ENCODE peak calls at places on chromosomes 1 and 21, in six cellular contexts. One of them, this sample, is unnamed.

GRCh38 chr1:33548319-33548718 is 75.9 kb downstream of the ZSCAN20 start:
- DNase-seq in adrenal gland: no peak
- DNase-seq in mesenchymal stem cell: no peak
- DNase-seq in aorta: no peak
- DNase-seq in tibial nerve: no peak
- DNase-seq in psoas muscle: no peak
- DNase-seq in this sample: no peak

GRCh38 chr1:109832935-109833334 is 69.2 kb upstream of the EPS8L3 start:
- DNase-seq in adrenal gland: no peak
- DNase-seq in mesenchymal stem cell: no peak
- DNase-seq in aorta: no peak
- DNase-seq in tibial nerve: no peak
- DNase-seq in psoas muscle: no peak
- DNase-seq in this sample: no peak

GRCh38 chr1:161781995-161782394 is 15.9 kb downstream of the ATF6 start:
- DNase-seq in adrenal gland: no peak
- DNase-seq in mesenchymal stem cell: no peak
- DNase-seq in aorta: no peak
- DNase-seq in tibial nerve: no peak
- DNase-seq in psoas muscle: no peak
- DNase-seq in this sample: no peak

GRCh38 chr1:212671342-212672031 is 28.2 kb downstream of the BATF3 start:
- DNase-seq in adrenal gland: peak; percentile 35
- DNase-seq in mesenchymal stem cell: peak; percentile 80
- DNase-seq in aorta: no peak
- DNase-seq in tibial nerve: no peak
- DNase-seq in psoas muscle: peak; percentile 31
- DNase-seq in this sample: no peak

GRCh38 chr1:33864460-33865389 is 846 bp downstream of the HMGB4 start:
- DNase-seq in adrenal gland: no peak
- DNase-seq in mesenchymal stem cell: no peak
- DNase-seq in aorta: no peak
- DNase-seq in tibial nerve: no peak
- DNase-seq in psoas muscle: no peak
- DNase-seq in this sample: no peak

GRCh38 chr21:15183712-15184353 is 119.0 kb upstream of the NRIP1 start:
- DNase-seq in adrenal gland: no peak
- DNase-seq in mesenchymal stem cell: no peak
- DNase-seq in aorta: no peak
- DNase-seq in tibial nerve: no peak
- DNase-seq in psoas muscle: no peak
- DNase-seq in this sample: no peak

GRCh38 chr1:151898519-151898991 is 10.8 kb downstream of the THEM4 start:
- DNase-seq in adrenal gland: no peak
- DNase-seq in mesenchymal stem cell: no peak
- DNase-seq in aorta: no peak
- DNase-seq in tibial nerve: no peak
- DNase-seq in psoas muscle: peak; percentile 23
- DNase-seq in this sample: no peak

GRCh38 chr1:203627819-203628184 is 1.2 kb downstream of the ATP2B4 start:
- DNase-seq in adrenal gland: peak; percentile 64
- DNase-seq in mesenchymal stem cell: peak; percentile 70
- DNase-seq in aorta: peak; percentile 80
- DNase-seq in tibial nerve: no peak
- DNase-seq in psoas muscle: no peak
- DNase-seq in this sample: no peak

GRCh38 chr21:44924611-44925010 is 3.9 kb upstream of the ITGB2 start:
- DNase-seq in adrenal gland: no peak
- DNase-seq in mesenchymal stem cell: no peak
- DNase-seq in aorta: no peak
- DNase-seq in tibial nerve: no peak
- DNase-seq in psoas muscle: no peak
- DNase-seq in this sample: no peak

GRCh38 chr1:231862611-231863010 is 236.0 kb downstream of the DISC1 start:
- DNase-seq in adrenal gland: no peak
- DNase-seq in mesenchymal stem cell: no peak
- DNase-seq in aorta: no peak
- DNase-seq in tibial nerve: no peak
- DNase-seq in psoas muscle: no peak
- DNase-seq in this sample: no peak

GRCh38 chr1:24294757-24295371 is 24.3 kb upstream of the GRHL3 start:
- DNase-seq in adrenal gland: peak; percentile 31
- DNase-seq in mesenchymal stem cell: peak; percentile 94
- DNase-seq in aorta: peak; percentile 84
- DNase-seq in tibial nerve: peak; percentile 64
- DNase-seq in psoas muscle: peak; percentile 77
- DNase-seq in this sample: no peak

GRCh38 chr21:28821276-28822063 is 171.2 kb downstream of the LTN1 start:
- DNase-seq in adrenal gland: no peak
- DNase-seq in mesenchymal stem cell: no peak
- DNase-seq in aorta: no peak
- DNase-seq in tibial nerve: no peak
- DNase-seq in psoas muscle: no peak
- DNase-seq in this sample: no peak

GRCh38 chr1:232764458-232765231 is 40.6 kb upstream of the MAP10 start:
- DNase-seq in adrenal gland: no peak
- DNase-seq in mesenchymal stem cell: no peak
- DNase-seq in aorta: no peak
- DNase-seq in tibial nerve: no peak
- DNase-seq in psoas muscle: no peak
- DNase-seq in this sample: no peak

GRCh38 chr1:94721240-94721639 is 98.9 kb upstream of the SLC44A3 start:
- DNase-seq in adrenal gland: no peak
- DNase-seq in mesenchymal stem cell: no peak
- DNase-seq in aorta: no peak
- DNase-seq in tibial nerve: no peak
- DNase-seq in psoas muscle: no peak
- DNase-seq in this sample: no peak

GRCh38 chr21:30206551-30207251 is 9.2 kb downstream of the CLDN8 start:
- DNase-seq in adrenal gland: no peak
- DNase-seq in mesenchymal stem cell: peak; percentile 40
- DNase-seq in aorta: no peak
- DNase-seq in tibial nerve: no peak
- DNase-seq in psoas muscle: no peak
- DNase-seq in this sample: no peak

GRCh38 chr1:177864530-177865305 is 105.1 kb downstream of the SEC16B start:
- DNase-seq in adrenal gland: no peak
- DNase-seq in mesenchymal stem cell: no peak
- DNase-seq in aorta: no peak
- DNase-seq in tibial nerve: no peak
- DNase-seq in psoas muscle: no peak
- DNase-seq in this sample: no peak

GRCh38 chr1:2155147-2155598 is 39.4 kb downstream of the FAAP20 start:
- DNase-seq in adrenal gland: no peak
- DNase-seq in mesenchymal stem cell: no peak
- DNase-seq in aorta: no peak
- DNase-seq in tibial nerve: no peak
- DNase-seq in psoas muscle: no peak
- DNase-seq in this sample: no peak

GRCh38 chr1:151887028-151887427 is 22.3 kb downstream of the THEM4 start:
- DNase-seq in adrenal gland: no peak
- DNase-seq in mesenchymal stem cell: peak; percentile 40
- DNase-seq in aorta: no peak
- DNase-seq in tibial nerve: no peak
- DNase-seq in psoas muscle: no peak
- DNase-seq in this sample: no peak

GRCh38 chr1:117846674-117847425 is 82.6 kb downstream of the GDAP2 start:
- DNase-seq in adrenal gland: no peak
- DNase-seq in mesenchymal stem cell: no peak
- DNase-seq in aorta: no peak
- DNase-seq in tibial nerve: no peak
- DNase-seq in psoas muscle: no peak
- DNase-seq in this sample: no peak

GRCh38 chr21:41611441-41611840 is 103.5 kb upstream of the TMPRSS2 start:
- DNase-seq in adrenal gland: no peak
- DNase-seq in mesenchymal stem cell: no peak
- DNase-seq in aorta: peak; percentile 44
- DNase-seq in tibial nerve: no peak
- DNase-seq in psoas muscle: no peak
- DNase-seq in this sample: no peak

GRCh38 chr1:220791287-220791686 is 4.6 kb downstream of the MTARC1 start:
- DNase-seq in adrenal gland: no peak
- DNase-seq in mesenchymal stem cell: no peak
- DNase-seq in aorta: no peak
- DNase-seq in tibial nerve: no peak
- DNase-seq in psoas muscle: no peak
- DNase-seq in this sample: no peak

GRCh38 chr1:172761581-172762025 is 102.7 kb downstream of the FASLG start:
- DNase-seq in adrenal gland: no peak
- DNase-seq in mesenchymal stem cell: no peak
- DNase-seq in aorta: no peak
- DNase-seq in tibial nerve: no peak
- DNase-seq in psoas muscle: no peak
- DNase-seq in this sample: no peak

GRCh38 chr1:226135059-226135651 is 51.4 kb downstream of the ACBD3 start:
- DNase-seq in adrenal gland: no peak
- DNase-seq in mesenchymal stem cell: no peak
- DNase-seq in aorta: peak; percentile 75
- DNase-seq in tibial nerve: no peak
- DNase-seq in psoas muscle: no peak
- DNase-seq in this sample: no peak

GRCh38 chr1:226133504-226134123 is 52.9 kb downstream of the ACBD3 start:
- DNase-seq in adrenal gland: no peak
- DNase-seq in mesenchymal stem cell: no peak
- DNase-seq in aorta: peak; percentile 17
- DNase-seq in tibial nerve: no peak
- DNase-seq in psoas muscle: no peak
- DNase-seq in this sample: no peak

GRCh38 chr1:226134170-226135058 is 52.1 kb downstream of the ACBD3 start:
- DNase-seq in adrenal gland: no peak
- DNase-seq in mesenchymal stem cell: no peak
- DNase-seq in aorta: peak; percentile 57
- DNase-seq in tibial nerve: no peak
- DNase-seq in psoas muscle: no peak
- DNase-seq in this sample: no peak

GRCh38 chr1:226132731-226133503 is 53.6 kb downstream of the ACBD3 start:
- DNase-seq in adrenal gland: no peak
- DNase-seq in mesenchymal stem cell: no peak
- DNase-seq in aorta: peak; percentile 69
- DNase-seq in tibial nerve: no peak
- DNase-seq in psoas muscle: no peak
- DNase-seq in this sample: no peak

GRCh38 chr1:226135709-226136108 is 50.8 kb downstream of the ACBD3 start:
- DNase-seq in adrenal gland: no peak
- DNase-seq in mesenchymal stem cell: no peak
- DNase-seq in aorta: peak; percentile 68
- DNase-seq in tibial nerve: no peak
- DNase-seq in psoas muscle: no peak
- DNase-seq in this sample: no peak
- H3K27ac ChIP-seq in adrenal gland: no peak overlapping the region
- H3K27ac ChIP-seq in mesenchymal stem cell: peak overlapping the region; percentile 13
- H3K27ac ChIP-seq in aorta: no peak overlapping the region
- H3K27ac ChIP-seq in tibial nerve: no peak overlapping the region
- H3K27ac ChIP-seq in psoas muscle: no peak overlapping the region
- H3K27ac ChIP-seq in this sample: no peak overlapping the region

DNA sequence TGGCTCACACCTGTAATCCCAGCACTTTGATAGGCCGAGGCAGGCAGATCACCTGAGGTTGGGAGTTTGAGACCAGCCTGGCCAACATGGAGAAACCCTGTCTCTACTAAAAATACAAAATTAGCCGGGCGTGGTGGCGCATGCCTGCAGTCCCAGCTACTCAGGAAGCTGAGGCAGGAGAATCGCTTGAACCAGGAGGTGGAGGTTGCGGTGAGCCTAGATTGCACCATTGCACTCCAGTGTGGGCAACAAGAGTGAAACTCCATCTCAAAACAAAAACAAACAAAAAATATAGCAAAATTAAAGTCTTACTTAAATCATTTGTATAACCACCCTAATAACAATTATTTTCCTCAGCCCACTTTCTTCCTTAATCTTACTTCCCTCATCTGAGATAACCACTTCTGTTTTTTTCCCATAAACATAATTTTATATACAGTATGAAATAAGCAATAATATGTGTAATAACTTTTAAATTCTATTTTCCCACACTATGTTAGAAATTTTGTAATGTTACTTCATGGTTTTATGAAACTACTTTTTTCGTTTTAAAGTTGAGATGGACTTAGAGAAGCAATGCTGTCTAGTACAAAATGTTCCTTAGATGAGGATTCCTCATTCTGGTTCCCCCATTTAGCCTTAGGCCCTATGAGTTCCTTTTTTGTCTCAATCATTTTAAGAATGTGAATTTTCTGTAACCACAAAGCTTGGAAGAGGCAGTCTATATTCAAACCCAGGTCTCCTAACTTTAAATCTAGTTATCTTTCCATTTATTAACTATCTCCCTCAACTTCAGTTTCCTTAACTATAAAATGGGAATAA is 54.5 kb upstream of the KIAA1614 start:
- DNase-seq in adrenal gland: no peak
- DNase-seq in mesenchymal stem cell: no peak
- DNase-seq in aorta: no peak
- DNase-seq in tibial nerve: no peak
- DNase-seq in psoas muscle: no peak
- DNase-seq in this sample: no peak
- H3K27ac ChIP-seq in adrenal gland: no peak overlapping the region
- H3K27ac ChIP-seq in mesenchymal stem cell: no peak overlapping the region
- H3K27ac ChIP-seq in aorta: no peak overlapping the region
- H3K27ac ChIP-seq in tibial nerve: peak overlapping the region; percentile 53
- H3K27ac ChIP-seq in psoas muscle: no peak overlapping the region
- H3K27ac ChIP-seq in this sample: no peak overlapping the region

DNA sequence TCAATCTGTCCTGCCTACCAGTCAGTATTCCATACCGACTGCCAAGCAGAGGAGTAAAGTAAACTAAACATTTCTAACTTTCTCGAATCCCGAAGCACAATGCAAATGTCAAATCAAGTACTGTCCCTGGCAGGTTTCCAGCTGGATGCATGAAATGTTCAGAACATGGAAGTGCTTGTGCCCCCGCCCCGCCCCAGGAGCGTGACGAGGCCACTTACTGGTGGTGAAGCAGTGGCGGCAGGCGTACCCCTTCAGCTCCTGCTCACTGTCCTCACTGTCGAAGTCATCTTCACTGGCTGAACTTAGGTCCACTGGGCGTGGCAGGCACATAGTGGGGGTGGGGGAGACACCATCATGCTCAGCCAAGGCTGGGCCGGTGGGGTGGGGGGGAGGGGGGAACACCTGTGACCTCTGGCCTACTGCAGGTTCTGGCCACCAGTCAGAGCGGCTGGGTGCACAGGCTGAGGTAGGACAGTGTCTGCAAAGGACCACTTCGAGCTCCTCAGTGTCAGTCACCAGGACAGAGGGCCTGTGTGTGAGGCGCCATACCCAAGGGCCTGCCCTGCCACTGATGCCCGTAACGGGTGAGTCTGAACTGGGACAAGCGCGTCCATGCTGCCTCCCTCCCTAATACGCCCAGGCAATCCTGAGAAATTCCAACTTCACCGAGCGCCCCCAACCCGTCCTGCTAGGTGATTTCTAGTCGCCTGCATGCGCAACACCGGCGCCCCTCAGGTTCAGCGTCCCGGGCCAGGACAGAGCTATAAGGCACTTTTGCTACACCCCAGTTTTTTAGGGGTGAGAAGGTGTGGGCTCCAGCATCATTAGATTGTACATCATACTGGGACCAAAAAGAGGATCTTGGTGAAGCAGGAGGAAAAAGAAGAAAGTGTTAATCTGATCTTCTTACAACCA is 46.9 kb downstream of the SLC45A1 start:
- DNase-seq in adrenal gland: peak; percentile 55
- DNase-seq in mesenchymal stem cell: no peak
- DNase-seq in aorta: peak; percentile 68
- DNase-seq in tibial nerve: no peak
- DNase-seq in psoas muscle: no peak
- DNase-seq in this sample: no peak
- H3K27ac ChIP-seq in adrenal gland: peak overlapping the region; percentile 78
- H3K27ac ChIP-seq in mesenchymal stem cell: no peak overlapping the region
- H3K27ac ChIP-seq in aorta: no peak overlapping the region
- H3K27ac ChIP-seq in tibial nerve: peak overlapping the region; percentile 73
- H3K27ac ChIP-seq in psoas muscle: peak overlapping the region; percentile 63
- H3K27ac ChIP-seq in this sample: peak overlapping the region; percentile 58

GRCh38 chr1:32137111-32137510 is 29.3 kb downstream of the KPNA6 start:
- DNase-seq in adrenal gland: no peak
- DNase-seq in mesenchymal stem cell: no peak
- DNase-seq in aorta: no peak
- DNase-seq in tibial nerve: no peak
- DNase-seq in psoas muscle: no peak
- DNase-seq in this sample: no peak
- H3K27ac ChIP-seq in adrenal gland: no peak overlapping the region
- H3K27ac ChIP-seq in mesenchymal stem cell: no peak overlapping the region
- H3K27ac ChIP-seq in aorta: no peak overlapping the region
- H3K27ac ChIP-seq in tibial nerve: no peak overlapping the region
- H3K27ac ChIP-seq in psoas muscle: no peak overlapping the region
- H3K27ac ChIP-seq in this sample: no peak overlapping the region

This sample was measured in substantia nigra.